ENCODE peak calls at places on chromosomes 4 and X, in nine cellular contexts. P is uterus, N is cardiac fibroblast, G is NCI-H460, J is NCI-H1105, Q is neural crest cell, C is NCI-H2081 treated with DMSO at 0.1 percent for 48 hours, Y is A549, T is GM23248. X is an unnamed sample.

GRCh38 chr4:3362431-3363287 is 69.8 kb downstream of the RGS12 start:
- DNase-seq in P (no peak), N (no peak), G (no peak), J (no peak), Q (no peak), C (no peak), Y (no peak), T (no peak), X (no peak)

GRCh38 chrX:18887177-18887820 is 96.6 kb downstream of the PHKA2 start:
- DNase-seq in P (no peak), N (peak; percentile 10), G (no peak), J (no peak), Q (no peak), C (no peak), Y (no peak), T (peak; percentile 36), X (no peak)

GRCh38 chrX:53831662-53832635 is 145.4 kb upstream of the HUWE1 start:
- DNase-seq in P (no peak), N (peak; percentile 24), G (peak; percentile 48), J (peak; percentile 16), Q (peak; percentile 19), C (no peak), Y (peak; percentile 40), T (peak; percentile 42), X (peak; percentile 41)

GRCh38 chrX:103883533-103883932 is 51.5 kb upstream of the RAB9B start:
- DNase-seq in P (no peak), N (peak; percentile 62), G (no peak), J (no peak), Q (no peak), C (no peak), Y (no peak), T (no peak), X (no peak)

GRCh38 chr4:22668702-22669101 is 24.0 kb upstream of the GBA3 start:
- DNase-seq in P (no peak), N (no peak), G (no peak), J (no peak), Q (no peak), C (no peak), Y (no peak), T (no peak), X (no peak)

GRCh38 chr4:163556169-163556568 is 61.7 kb downstream of the TMA16 start:
- DNase-seq in P (no peak), N (no peak), G (peak; percentile 25), J (no peak), Q (no peak), C (peak; percentile 17), Y (no peak), T (no peak), X (no peak)

GRCh38 chr4:76718806-76719205 is 179.1 kb downstream of the SOWAHB start:
- DNase-seq in P (no peak), N (no peak), G (no peak), J (no peak), Q (no peak), C (no peak), Y (no peak), T (no peak), X (peak; percentile 23)

GRCh38 chr4:8267077-8267476 is 2.5 kb upstream of the HTRA3 start:
- DNase-seq in P (peak; percentile 74), N (peak; percentile 90), G (peak; percentile 35), J (no peak), Q (peak; percentile 49), C (no peak), Y (peak; percentile 70), T (peak; percentile 89), X (peak; percentile 64)

GRCh38 chr4:83860200-83860599 is 324.3 kb downstream of the GPAT3 start:
- DNase-seq in P (no peak), N (no peak), G (no peak), J (peak; percentile 43), Q (no peak), C (no peak), Y (no peak), T (no peak), X (no peak)

GRCh38 chr4:83232087-83232486 is 52.5 kb downstream of the COQ2 start:
- DNase-seq in P (no peak), N (no peak), G (no peak), J (no peak), Q (no peak), C (no peak), Y (no peak), T (peak; percentile 6), X (no peak)

GRCh38 chr4:36467670-36468069 is 186.3 kb downstream of the DTHD1 start:
- DNase-seq in P (no peak), N (no peak), G (no peak), J (no peak), Q (no peak), C (no peak), Y (no peak), T (no peak), X (no peak)

GRCh38 chr4:126267689-126268088 is 952.9 kb downstream of the FAT4 start:
- DNase-seq in P (no peak), N (peak; percentile 69), G (peak; percentile 67), J (no peak), Q (no peak), C (no peak), Y (no peak), T (peak; percentile 61), X (no peak)

GRCh38 chr4:3308691-3309090 is 15.9 kb downstream of the RGS12 start:
- DNase-seq in P (no peak), N (no peak), G (no peak), J (no peak), Q (no peak), C (no peak), Y (no peak), T (no peak), X (no peak)

GRCh38 chrX:118254611-118255010 is 91.3 kb upstream of the WDR44 start:
- DNase-seq in P (peak; percentile 19), N (peak; percentile 61), G (peak; percentile 38), J (peak; percentile 19), Q (peak; percentile 66), C (peak; percentile 31), Y (peak; percentile 25), T (peak; percentile 35), X (peak; percentile 42)

GRCh38 chr4:25842229-25842840 is 20.5 kb downstream of the SEL1L3 start:
- DNase-seq in P (no peak), N (no peak), G (no peak), J (no peak), Q (no peak), C (no peak), Y (no peak), T (no peak), X (peak; percentile 51)

GRCh38 chr4:142203505-142203904 is 567.1 kb downstream of the IL15 start:
- DNase-seq in P (no peak), N (no peak), G (no peak), J (no peak), Q (no peak), C (no peak), Y (no peak), T (no peak), X (no peak)

GRCh38 chr4:39533541-39533940 is 6.3 kb upstream of the UGDH start:
- DNase-seq in P (no peak), N (no peak), G (no peak), J (no peak), Q (no peak), C (no peak), Y (no peak), T (no peak), X (no peak)

GRCh38 chr4:138242076-138242829 is at the start of gene SLC7A11:
- DNase-seq in P (peak; percentile 19), N (peak; percentile 99), G (peak; percentile 96), J (peak; percentile 77), Q (peak; percentile 33), C (peak; percentile 84), Y (peak; percentile 20), T (peak; percentile 98), X (peak; percentile 46)

GRCh38 chr4:6956434-6957147 is 47.0 kb downstream of the TBC1D14 start:
- DNase-seq in P (no peak), N (no peak), G (no peak), J (no peak), Q (no peak), C (no peak), Y (no peak), T (no peak), X (no peak)

GRCh38 chrX:100750901-100751300 is 19.0 kb upstream of the SYTL4 start:
- DNase-seq in P (no peak), N (no peak), G (no peak), J (no peak), Q (no peak), C (no peak), Y (no peak), T (no peak), X (no peak)

X was measured in WERI-Rb-1.